ENCODE peak calls at places on chromosomes 5 and 9, in eight cellular contexts. F, J, V, L, M, O, W and Y are unnamed samples.

GRCh38 chr9:83336696-83337095 is 201.5 kb downstream of the FRMD3 start:
- DNase-seq in L (no peak), J (no peak), O (peak; percentile 5), M (no peak), F (no peak), W (no peak), V (no peak), Y (peak; percentile 4)

GRCh38 chr9:80066931-80067330 is 495.2 kb downstream of the TLE4 start:
- DNase-seq in W (no peak), M (no peak), O (no peak), V (no peak), L (no peak), J (no peak), F (no peak), Y (no peak)

GRCh38 chr9:137255448-137256114 is 454 bp downstream of the NELFB start:
- DNase-seq in W (no peak), J (no peak), O (peak; percentile 66), M (peak; percentile 86), V (no peak), F (no peak), L (peak; percentile 42), Y (no peak)

GRCh38 chr5:150303660-150304411 is 1.1 kb upstream of the ARSI start:
- DNase-seq in V (no peak), O (no peak), W (no peak), L (no peak), F (no peak), M (no peak), J (no peak), Y (no peak)

GRCh38 chr9:2967779-2968178 is 123.9 kb upstream of the PUM3 start:
- DNase-seq in M (no peak), V (peak; percentile 53), O (no peak), J (no peak), L (no peak), W (no peak), F (no peak), Y (no peak)

GRCh38 chr9:84839538-84839937 is 170.0 kb downstream of the NTRK2 start:
- DNase-seq in V (no peak), O (no peak), L (no peak), J (no peak), M (no peak), F (no peak), W (no peak), Y (peak; percentile 57)

GRCh38 chr9:27634879-27635278 is 61.6 kb upstream of the C9orf72 start:
- DNase-seq in W (no peak), J (peak; percentile 54), F (no peak), O (peak; percentile 6), V (no peak), M (no peak), L (no peak), Y (no peak)

GRCh38 chr5:156474251-156474650 is 147.3 kb downstream of the SGCD start:
- DNase-seq in M (no peak), O (no peak), W (peak; percentile 77), L (no peak), F (no peak), J (no peak), V (peak; percentile 20), Y (no peak)

GRCh38 chr5:5043346-5043745 is 96.8 kb upstream of the ADAMTS16 start:
- DNase-seq in V (no peak), F (no peak), M (no peak), O (no peak), W (no peak), L (no peak), J (no peak), Y (no peak)

GRCh38 chr9:133119461-133120342 is 1.3 kb downstream of the RALGDS start:
- DNase-seq in J (no peak), W (no peak), V (peak; percentile 41), L (no peak), F (peak; percentile 50), M (no peak), O (no peak), Y (no peak)
- H3K4me3 ChIP-seq in J (peak overlapping the region; percentile 62), W (peak overlapping the region; percentile 95), V (peak overlapping the region; percentile 64), L (no peak overlapping the region), F (no peak overlapping the region), M (peak overlapping the region; percentile 78), O (peak overlapping the region; percentile 33), Y (peak overlapping the region; percentile 61)

DNA sequence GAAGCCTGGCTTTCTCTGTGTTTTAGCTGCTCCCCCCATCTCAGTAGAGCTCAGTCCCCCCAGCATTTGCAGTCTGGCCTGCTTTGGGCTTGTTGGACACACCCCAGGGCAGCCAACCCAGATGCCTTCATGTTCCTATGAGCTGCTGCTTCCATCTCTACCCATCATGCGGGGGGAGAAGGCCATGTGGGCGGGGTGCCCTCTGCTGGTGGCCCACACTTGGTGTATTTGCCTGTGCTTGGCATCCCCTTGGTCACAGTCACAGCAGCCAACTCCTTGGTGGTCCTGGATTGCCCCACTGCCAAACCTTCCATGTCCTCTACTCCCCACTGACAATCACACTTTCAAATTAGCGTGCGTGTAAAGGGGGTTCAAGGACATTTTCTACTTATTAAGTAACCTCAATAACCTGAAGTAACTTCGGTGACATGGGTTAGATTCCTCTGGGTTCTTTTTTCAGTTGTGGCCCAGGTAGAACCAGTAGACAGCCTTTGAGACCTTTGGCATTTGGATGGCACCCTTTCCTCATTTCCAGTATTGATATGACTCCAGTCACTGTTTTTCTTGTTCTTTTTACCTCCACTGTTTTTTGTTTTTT is 42.8 kb downstream of the SNX30 start:
- DNase-seq in M (peak; percentile 83), L (peak; percentile 80), W (peak; percentile 59), V (peak; percentile 44), F (peak; percentile 87), J (peak; percentile 22), O (peak; percentile 88), Y (no peak)
- TF ChIP-seq CTCF in M (peak; percentile 65), L (peak; percentile 94), W (peak; percentile 51), V (peak; percentile 72), F (peak; percentile 59), J (peak; percentile 96), O (peak; percentile 99), Y (peak; percentile 67)

DNA sequence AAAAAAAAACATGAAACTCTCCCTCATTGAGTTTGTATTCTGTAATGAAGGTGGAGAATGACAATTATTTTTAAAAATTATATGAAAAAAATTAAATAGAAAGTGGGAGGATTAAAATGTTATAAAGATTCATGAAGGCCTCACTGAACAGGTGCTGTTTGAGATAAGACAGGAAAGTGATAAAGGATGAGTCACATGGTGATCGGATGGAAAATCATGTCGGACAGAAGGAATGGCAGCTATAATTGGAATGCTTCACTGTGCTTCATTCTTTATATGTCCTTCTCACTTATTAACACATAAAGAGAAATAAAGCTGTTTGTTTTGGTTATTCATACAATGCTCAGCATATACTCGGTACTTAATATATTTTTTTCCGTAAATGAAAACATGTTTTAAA is 464.5 kb upstream of the RGMB start:
- DNase-seq in O (no peak), W (no peak), L (no peak), V (peak; percentile 85), J (no peak), F (no peak), M (no peak), Y (no peak)
- H3K4me3 ChIP-seq in O (no peak overlapping the region), W (no peak overlapping the region), L (no peak overlapping the region), V (no peak overlapping the region), J (no peak overlapping the region), F (no peak overlapping the region), M (no peak overlapping the region), Y (no peak overlapping the region)

GRCh38 chr5:172641359-172642045 is 439 bp downstream of the NEURL1B start:
- DNase-seq in L (peak; percentile 7), M (peak; percentile 63), F (peak; percentile 68), W (peak; percentile 50), O (no peak), J (no peak), V (no peak), Y (no peak)
- TF ChIP-seq CTCF in L (peak; percentile 57), M (no peak), F (no peak), W (peak; percentile 29), O (no peak), J (no peak), V (peak; percentile 13), Y (peak; percentile 6)

DNA sequence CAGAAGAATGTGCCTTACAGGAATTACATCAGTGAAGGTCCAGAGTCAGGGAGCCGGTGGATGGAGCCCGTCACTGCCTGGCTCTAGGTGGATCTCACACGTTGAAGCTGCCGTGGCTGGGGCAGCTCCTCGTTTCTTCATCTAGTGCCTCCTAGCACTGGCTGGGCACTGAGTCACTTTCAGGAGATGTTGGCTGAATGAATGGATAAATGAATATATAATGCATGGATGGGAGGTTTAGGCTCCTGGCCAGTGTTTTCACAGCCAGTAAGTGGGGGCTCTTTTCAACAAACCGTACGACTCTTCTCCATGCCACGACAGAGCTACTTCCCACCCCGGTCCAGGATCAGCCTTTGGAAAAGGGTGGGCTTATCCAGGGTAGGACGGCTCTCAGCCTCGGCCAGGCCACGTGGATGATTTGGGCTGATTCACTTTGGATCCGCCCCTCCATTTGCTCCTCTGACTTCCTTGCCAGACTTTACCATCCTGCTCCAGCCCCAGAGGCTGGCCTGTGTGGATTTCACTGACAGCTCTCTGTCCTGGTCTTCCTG is 1.3 kb upstream of the SH3PXD2B start:
- DNase-seq in V (no peak), J (no peak), W (peak; percentile 50), O (no peak), M (no peak), L (no peak), F (no peak), Y (no peak)
- H3K4me3 ChIP-seq in V (no peak overlapping the region), J (no peak overlapping the region), W (no peak overlapping the region), O (no peak overlapping the region), M (no peak overlapping the region), L (no peak overlapping the region), F (no peak overlapping the region), Y (no peak overlapping the region)

DNA sequence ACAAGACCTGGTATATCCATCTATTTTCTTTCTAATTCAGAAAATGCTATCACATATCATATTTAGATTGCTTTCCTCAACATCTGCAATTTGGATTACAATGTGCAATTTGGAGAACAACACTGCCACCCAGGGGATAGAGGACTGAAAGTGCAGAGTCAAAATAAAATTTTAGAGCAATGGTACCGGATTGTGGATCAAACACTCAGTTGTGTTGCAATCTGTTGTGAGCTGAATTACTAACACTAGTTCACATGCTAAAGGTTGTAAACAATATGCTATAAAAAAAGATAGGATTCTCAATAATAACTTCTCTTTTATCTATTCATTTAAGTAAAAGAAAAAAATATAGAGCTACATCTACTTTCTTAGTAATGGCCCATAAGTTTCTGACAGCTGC is 11.9 kb upstream of the SRFBP1 start:
- DNase-seq in L (peak; percentile 51), J (no peak), O (peak; percentile 31), M (no peak), F (no peak), W (no peak), V (peak; percentile 58), Y (peak; percentile 47)
- TF ChIP-seq CTCF in L (peak; percentile 85), J (no peak), O (peak; percentile 38), M (peak; percentile 68), F (no peak), W (peak; percentile 57), V (peak; percentile 45), Y (peak; percentile 61)